ENCODE peak calls at places on chromosomes 6 and 20, in ten cellular contexts. One of them, this sample, is unnamed. For H3K4me1, the result is how much of the 10 kb centered on the place peaks cover.

GRCh38 chr6:129795261-129795660 is 65.9 kb downstream of the TMEM244 start:
- DNase-seq in thyroid gland: no peak
- DNase-seq in left lung: no peak
- DNase-seq in psoas muscle: no peak
- DNase-seq in prostate gland: no peak
- DNase-seq in heart right ventricle: no peak
- DNase-seq in pancreas: no peak
- DNase-seq in IMR-90: no peak
- DNase-seq in body of pancreas: no peak
- DNase-seq in cardiac muscle cell: no peak
- DNase-seq in this sample: no peak

GRCh38 chr6:139152892-139153271 is 18.0 kb downstream of the HECA start:
- DNase-seq in thyroid gland: no peak
- DNase-seq in left lung: no peak
- DNase-seq in psoas muscle: no peak
- DNase-seq in prostate gland: no peak
- DNase-seq in heart right ventricle: no peak
- DNase-seq in pancreas: no peak
- DNase-seq in IMR-90: peak
- DNase-seq in body of pancreas: no peak
- DNase-seq in cardiac muscle cell: no peak
- DNase-seq in this sample: no peak

GRCh38 chr6:63904844-63905243 is 269.2 kb downstream of the PHF3 start:
- DNase-seq in thyroid gland: no peak
- DNase-seq in left lung: no peak
- DNase-seq in psoas muscle: no peak
- DNase-seq in prostate gland: no peak
- DNase-seq in heart right ventricle: no peak
- DNase-seq in pancreas: no peak
- DNase-seq in IMR-90: peak
- DNase-seq in body of pancreas: no peak
- DNase-seq in cardiac muscle cell: no peak
- DNase-seq in this sample: no peak

GRCh38 chr6:28866342-28867077 is 57.3 kb downstream of the TRIM27 start:
- DNase-seq in thyroid gland: peak
- DNase-seq in left lung: peak
- DNase-seq in psoas muscle: peak
- DNase-seq in prostate gland: peak
- DNase-seq in heart right ventricle: peak
- DNase-seq in pancreas: peak
- DNase-seq in IMR-90: peak
- DNase-seq in body of pancreas: peak
- DNase-seq in cardiac muscle cell: peak
- DNase-seq in this sample: peak

GRCh38 chr6:94254689-94255088 is 835.3 kb upstream of the EPHA7 start:
- DNase-seq in thyroid gland: no peak
- DNase-seq in left lung: no peak
- DNase-seq in psoas muscle: no peak
- DNase-seq in prostate gland: no peak
- DNase-seq in heart right ventricle: no peak
- DNase-seq in pancreas: no peak
- DNase-seq in IMR-90: no peak
- DNase-seq in body of pancreas: no peak
- DNase-seq in cardiac muscle cell: peak
- DNase-seq in this sample: no peak

GRCh38 chr6:154956771-154957522 is 38.2 kb upstream of the TIAM2 start:
- DNase-seq in thyroid gland: peak
- DNase-seq in left lung: no peak
- DNase-seq in psoas muscle: no peak
- DNase-seq in prostate gland: no peak
- DNase-seq in heart right ventricle: no peak
- DNase-seq in pancreas: no peak
- DNase-seq in IMR-90: no peak
- DNase-seq in body of pancreas: no peak
- DNase-seq in cardiac muscle cell: no peak
- DNase-seq in this sample: no peak

GRCh38 chr6:27091661-27092315 is 155.7 kb upstream of the PRSS16 start:
- DNase-seq in thyroid gland: no peak
- DNase-seq in left lung: peak
- DNase-seq in psoas muscle: no peak
- DNase-seq in prostate gland: no peak
- DNase-seq in heart right ventricle: no peak
- DNase-seq in pancreas: no peak
- DNase-seq in IMR-90: peak
- DNase-seq in body of pancreas: no peak
- DNase-seq in cardiac muscle cell: peak
- DNase-seq in this sample: no peak

GRCh38 chr20:41005361-41005729 is 23.3 kb upstream of the TOP1 start:
- DNase-seq in thyroid gland: peak
- DNase-seq in left lung: peak
- DNase-seq in psoas muscle: peak
- DNase-seq in prostate gland: peak
- DNase-seq in heart right ventricle: peak
- DNase-seq in pancreas: peak
- DNase-seq in IMR-90: peak
- DNase-seq in body of pancreas: peak
- DNase-seq in cardiac muscle cell: no peak
- DNase-seq in this sample: peak

GRCh38 chr20:37954626-37955025 is 51.7 kb downstream of the VSTM2L start:
- DNase-seq in thyroid gland: no peak
- DNase-seq in left lung: no peak
- DNase-seq in psoas muscle: no peak
- DNase-seq in prostate gland: no peak
- DNase-seq in heart right ventricle: no peak
- DNase-seq in pancreas: no peak
- DNase-seq in IMR-90: no peak
- DNase-seq in body of pancreas: no peak
- DNase-seq in cardiac muscle cell: no peak
- DNase-seq in this sample: no peak

GRCh38 chr20:42444799-42445198 is 744.9 kb downstream of the PTPRT start:
- DNase-seq in thyroid gland: no peak
- DNase-seq in left lung: no peak
- DNase-seq in psoas muscle: no peak
- DNase-seq in prostate gland: no peak
- DNase-seq in heart right ventricle: no peak
- DNase-seq in pancreas: no peak
- DNase-seq in IMR-90: no peak
- DNase-seq in body of pancreas: no peak
- DNase-seq in cardiac muscle cell: no peak
- DNase-seq in this sample: no peak

GRCh38 chr6:161544801-161545490 is 271.1 kb upstream of the AGPAT4 start:
- DNase-seq in thyroid gland: no peak
- DNase-seq in left lung: no peak
- DNase-seq in psoas muscle: no peak
- DNase-seq in prostate gland: no peak
- DNase-seq in heart right ventricle: no peak
- DNase-seq in pancreas: no peak
- DNase-seq in IMR-90: no peak
- DNase-seq in body of pancreas: no peak
- DNase-seq in cardiac muscle cell: no peak
- DNase-seq in this sample: no peak

GRCh38 chr6:138089325-138089724 is 17.9 kb downstream of the PERP start:
- DNase-seq in thyroid gland: no peak
- DNase-seq in left lung: no peak
- DNase-seq in psoas muscle: no peak
- DNase-seq in prostate gland: no peak
- DNase-seq in heart right ventricle: no peak
- DNase-seq in pancreas: no peak
- DNase-seq in IMR-90: no peak
- DNase-seq in body of pancreas: no peak
- DNase-seq in cardiac muscle cell: no peak
- DNase-seq in this sample: no peak

GRCh38 chr20:20407891-20408805 is 40.2 kb downstream of the INSM1 start:
- DNase-seq in thyroid gland: no peak
- DNase-seq in left lung: no peak
- DNase-seq in psoas muscle: no peak
- DNase-seq in prostate gland: no peak
- DNase-seq in heart right ventricle: no peak
- DNase-seq in pancreas: no peak
- DNase-seq in IMR-90: peak
- DNase-seq in body of pancreas: no peak
- DNase-seq in cardiac muscle cell: no peak
- DNase-seq in this sample: no peak

GRCh38 chr20:56630086-56630493 is 984 bp downstream of the TFAP2C start:
- DNase-seq in thyroid gland: peak
- DNase-seq in left lung: peak
- DNase-seq in psoas muscle: no peak
- DNase-seq in prostate gland: peak
- DNase-seq in heart right ventricle: no peak
- DNase-seq in pancreas: peak
- DNase-seq in IMR-90: no peak
- DNase-seq in body of pancreas: peak
- DNase-seq in cardiac muscle cell: peak
- DNase-seq in this sample: peak

GRCh38 chr20:9392892-9393857 is 121.2 kb upstream of the LAMP5 start:
- DNase-seq in thyroid gland: peak
- DNase-seq in left lung: peak
- DNase-seq in psoas muscle: peak
- DNase-seq in prostate gland: peak
- DNase-seq in heart right ventricle: peak
- DNase-seq in pancreas: peak
- DNase-seq in IMR-90: peak
- DNase-seq in body of pancreas: peak
- DNase-seq in cardiac muscle cell: peak
- DNase-seq in this sample: peak

GRCh38 chr6:100230976-100231316 is 233.8 kb downstream of the SIM1 start:
- DNase-seq in thyroid gland: no peak
- DNase-seq in left lung: no peak
- DNase-seq in psoas muscle: no peak
- DNase-seq in prostate gland: no peak
- DNase-seq in heart right ventricle: no peak
- DNase-seq in pancreas: no peak
- DNase-seq in IMR-90: peak
- DNase-seq in body of pancreas: no peak
- DNase-seq in cardiac muscle cell: no peak
- DNase-seq in this sample: no peak

DNA sequence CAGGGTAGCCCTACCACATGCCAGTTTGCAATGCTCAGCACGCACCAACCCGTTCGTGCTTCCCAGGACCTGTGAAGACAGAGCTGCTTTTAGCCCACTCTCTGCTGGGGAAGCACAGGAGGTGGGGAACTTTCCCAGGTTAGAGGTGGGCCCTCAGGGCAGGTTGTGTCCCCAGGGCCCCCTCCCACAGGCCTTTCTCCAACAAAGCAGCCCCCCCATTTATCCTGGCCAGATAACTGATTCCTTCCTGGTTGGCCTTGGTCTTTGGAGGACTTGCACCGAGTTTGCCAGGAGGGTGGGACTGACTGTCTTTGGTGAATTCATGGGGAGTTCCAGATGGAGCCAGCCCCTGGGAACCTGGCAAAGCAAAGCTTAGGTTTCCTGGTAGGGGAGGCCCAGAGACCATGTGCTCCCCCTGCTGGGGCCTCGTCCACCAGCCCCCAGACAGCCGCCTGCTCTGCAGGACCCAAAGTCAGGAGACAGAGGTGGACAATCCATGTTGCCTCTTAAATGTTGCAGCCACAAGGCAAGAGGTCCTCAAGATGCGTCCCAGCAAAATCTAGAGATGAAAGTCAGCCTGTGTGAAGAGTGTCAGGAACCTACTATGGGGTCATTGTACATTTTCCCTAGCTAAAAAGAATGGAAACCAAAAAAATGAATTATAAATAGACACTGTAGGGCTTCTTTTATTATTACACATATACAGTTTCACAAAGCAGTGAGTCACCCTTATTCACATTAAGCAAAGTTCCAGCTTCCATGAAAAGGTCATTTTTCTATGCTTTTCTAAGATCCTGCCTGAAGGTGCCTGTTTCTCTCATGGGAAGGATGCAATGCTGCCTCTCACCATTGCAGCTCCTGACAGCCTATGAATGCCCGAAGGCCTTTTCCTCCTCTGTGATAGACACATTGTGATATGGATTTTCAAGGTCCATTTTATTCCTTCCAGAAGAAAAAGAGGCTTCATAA is 497.8 kb downstream of the PREX1 start:
- DNase-seq in thyroid gland: no peak
- DNase-seq in left lung: no peak
- DNase-seq in psoas muscle: no peak
- DNase-seq in prostate gland: no peak
- DNase-seq in heart right ventricle: no peak
- DNase-seq in pancreas: no peak
- DNase-seq in IMR-90: peak
- DNase-seq in body of pancreas: no peak
- DNase-seq in cardiac muscle cell: peak
- DNase-seq in this sample: peak
- TF ChIP-seq CTCF in thyroid gland: no peak
- TF ChIP-seq CTCF in left lung: no peak
- TF ChIP-seq CTCF in psoas muscle: no peak
- TF ChIP-seq CTCF in prostate gland: peak
- TF ChIP-seq CTCF in heart right ventricle: no peak
- TF ChIP-seq CTCF in pancreas: no peak
- TF ChIP-seq CTCF in IMR-90: no peak
- TF ChIP-seq CTCF in body of pancreas: no peak
- TF ChIP-seq CTCF in cardiac muscle cell: peak
- TF ChIP-seq CTCF in this sample: peak

DNA sequence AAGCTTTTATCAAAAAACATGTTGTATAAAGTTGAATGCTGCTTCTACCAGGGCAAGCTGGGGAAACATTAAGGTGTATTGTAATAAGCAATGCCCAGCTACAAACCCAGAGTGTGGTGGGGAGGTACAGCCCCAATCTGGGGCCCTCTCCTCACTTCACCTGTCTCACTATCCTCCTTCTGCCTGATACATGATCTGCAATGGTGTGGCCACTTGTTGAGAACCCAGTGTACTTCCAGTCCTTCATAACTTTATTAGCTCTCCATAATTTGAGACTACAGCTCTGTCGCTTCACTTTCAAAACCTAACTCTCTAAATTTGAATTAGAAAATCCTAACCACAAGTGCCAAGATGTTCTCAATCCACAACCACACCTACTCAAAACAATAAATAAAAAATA is 84.9 kb downstream of the EPB41L2 start:
- DNase-seq in thyroid gland: no peak
- DNase-seq in left lung: no peak
- DNase-seq in psoas muscle: no peak
- DNase-seq in prostate gland: no peak
- DNase-seq in heart right ventricle: no peak
- DNase-seq in pancreas: no peak
- DNase-seq in IMR-90: no peak
- DNase-seq in body of pancreas: no peak
- DNase-seq in cardiac muscle cell: no peak
- DNase-seq in this sample: no peak
- H3K4me1 ChIP-seq in thyroid gland: under half
- H3K4me1 ChIP-seq in left lung: under half
- H3K4me1 ChIP-seq in psoas muscle: under half
- H3K4me1 ChIP-seq in prostate gland: under half
- H3K4me1 ChIP-seq in heart right ventricle: under half
- H3K4me1 ChIP-seq in pancreas: under half
- H3K4me1 ChIP-seq in IMR-90: under half
- H3K4me1 ChIP-seq in body of pancreas: under half
- H3K4me1 ChIP-seq in cardiac muscle cell: under half
- H3K4me1 ChIP-seq in this sample: under half

GRCh38 chr6:136289579-136290405 is at the start of gene BCLAF1:
- DNase-seq in thyroid gland: peak
- DNase-seq in left lung: peak
- DNase-seq in psoas muscle: peak
- DNase-seq in prostate gland: peak
- DNase-seq in heart right ventricle: peak
- DNase-seq in pancreas: peak
- DNase-seq in IMR-90: peak
- DNase-seq in body of pancreas: peak
- DNase-seq in cardiac muscle cell: peak
- DNase-seq in this sample: peak
- TF ChIP-seq CTCF in thyroid gland: no peak
- TF ChIP-seq CTCF in left lung: no peak
- TF ChIP-seq CTCF in psoas muscle: no peak
- TF ChIP-seq CTCF in prostate gland: peak
- TF ChIP-seq CTCF in heart right ventricle: no peak
- TF ChIP-seq CTCF in pancreas: no peak
- TF ChIP-seq CTCF in IMR-90: no peak
- TF ChIP-seq CTCF in body of pancreas: no peak
- TF ChIP-seq CTCF in cardiac muscle cell: no peak
- TF ChIP-seq CTCF in this sample: no peak

GRCh38 chr6:95723638-95724037 is 146.3 kb downstream of the MANEA start:
- DNase-seq in thyroid gland: no peak
- DNase-seq in left lung: no peak
- DNase-seq in psoas muscle: no peak
- DNase-seq in prostate gland: no peak
- DNase-seq in heart right ventricle: no peak
- DNase-seq in pancreas: no peak
- DNase-seq in IMR-90: no peak
- DNase-seq in body of pancreas: no peak
- DNase-seq in cardiac muscle cell: no peak
- DNase-seq in this sample: no peak
- H3K4me1 ChIP-seq in thyroid gland: under half
- H3K4me1 ChIP-seq in left lung: under half
- H3K4me1 ChIP-seq in psoas muscle: under half
- H3K4me1 ChIP-seq in prostate gland: under half
- H3K4me1 ChIP-seq in heart right ventricle: under half
- H3K4me1 ChIP-seq in pancreas: under half
- H3K4me1 ChIP-seq in IMR-90: under half
- H3K4me1 ChIP-seq in body of pancreas: under half
- H3K4me1 ChIP-seq in cardiac muscle cell: under half
- H3K4me1 ChIP-seq in this sample: under half